ENCODE peak calls at places on chromosome 11, in six cellular contexts. One of them, this sample, is unnamed.

GRCh38 chr11:104841185-104841584 is 57.1 kb downstream of the CASP12 start:
- DNase-seq in HuH-7: no peak
- DNase-seq in midbrain: no peak
- DNase-seq in ELR: no peak
- DNase-seq in activated CD8-positive, alpha-beta T cell treated with anti-CD3 and anti-CD28 coated beads, Interleukin-2, amount 10 ng/mL, durations not matched to agents 7 days and 5 days: no peak
- DNase-seq in ecto neural progenitor cell: no peak
- DNase-seq in this sample: no peak

GRCh38 chr11:20162824-20163777 is 2.8 kb upstream of the DBX1 start:
- DNase-seq in ELR: peak
- DNase-seq in activated CD8-positive, alpha-beta T cell treated with anti-CD3 and anti-CD28 coated beads, Interleukin-2, amount 10 ng/mL, durations not matched to agents 7 days and 5 days: no peak
- DNase-seq in midbrain: no peak
- DNase-seq in HuH-7: no peak
- DNase-seq in ecto neural progenitor cell: peak
- DNase-seq in this sample: no peak

GRCh38 chr11:2812371-2812991 is 73.1 kb downstream of the CDKN1C start:
- DNase-seq in ecto neural progenitor cell: no peak
- DNase-seq in HuH-7: no peak
- DNase-seq in midbrain: no peak
- DNase-seq in activated CD8-positive, alpha-beta T cell treated with anti-CD3 and anti-CD28 coated beads, Interleukin-2, amount 10 ng/mL, durations not matched to agents 7 days and 5 days: no peak
- DNase-seq in ELR: no peak
- DNase-seq in this sample: no peak

GRCh38 chr11:60658409-60658808 is 41.0 kb upstream of the MS4A8 start:
- DNase-seq in midbrain: no peak
- DNase-seq in activated CD8-positive, alpha-beta T cell treated with anti-CD3 and anti-CD28 coated beads, Interleukin-2, amount 10 ng/mL, durations not matched to agents 7 days and 5 days: no peak
- DNase-seq in ecto neural progenitor cell: no peak
- DNase-seq in HuH-7: no peak
- DNase-seq in ELR: no peak
- DNase-seq in this sample: no peak

GRCh38 chr11:43518407-43519165 is 159.9 kb downstream of the TTC17 start:
- DNase-seq in ecto neural progenitor cell: no peak
- DNase-seq in activated CD8-positive, alpha-beta T cell treated with anti-CD3 and anti-CD28 coated beads, Interleukin-2, amount 10 ng/mL, durations not matched to agents 7 days and 5 days: no peak
- DNase-seq in ELR: peak
- DNase-seq in midbrain: no peak
- DNase-seq in HuH-7: no peak
- DNase-seq in this sample: no peak

GRCh38 chr11:328012-328411 is 7.4 kb upstream of the IFITM3 start:
- DNase-seq in ELR: no peak
- DNase-seq in midbrain: no peak
- DNase-seq in ecto neural progenitor cell: no peak
- DNase-seq in HuH-7: no peak
- DNase-seq in activated CD8-positive, alpha-beta T cell treated with anti-CD3 and anti-CD28 coated beads, Interleukin-2, amount 10 ng/mL, durations not matched to agents 7 days and 5 days: peak
- DNase-seq in this sample: no peak

GRCh38 chr11:118434553-118435232 is 1.6 kb upstream of the KMT2A start:
- DNase-seq in midbrain: peak
- DNase-seq in ecto neural progenitor cell: peak
- DNase-seq in HuH-7: peak
- DNase-seq in activated CD8-positive, alpha-beta T cell treated with anti-CD3 and anti-CD28 coated beads, Interleukin-2, amount 10 ng/mL, durations not matched to agents 7 days and 5 days: peak
- DNase-seq in ELR: peak
- DNase-seq in this sample: no peak

GRCh38 chr11:26953770-26954392 is 40.0 kb upstream of the FIBIN start:
- DNase-seq in midbrain: no peak
- DNase-seq in HuH-7: no peak
- DNase-seq in ecto neural progenitor cell: no peak
- DNase-seq in activated CD8-positive, alpha-beta T cell treated with anti-CD3 and anti-CD28 coated beads, Interleukin-2, amount 10 ng/mL, durations not matched to agents 7 days and 5 days: no peak
- DNase-seq in ELR: no peak
- DNase-seq in this sample: no peak

GRCh38 chr11:5624489-5625278 is at the start of gene TRIM34:
- DNase-seq in ecto neural progenitor cell: no peak
- DNase-seq in HuH-7: peak
- DNase-seq in activated CD8-positive, alpha-beta T cell treated with anti-CD3 and anti-CD28 coated beads, Interleukin-2, amount 10 ng/mL, durations not matched to agents 7 days and 5 days: peak
- DNase-seq in midbrain: peak
- DNase-seq in ELR: peak
- DNase-seq in this sample: peak

GRCh38 chr11:109043318-109043717 is 378.4 kb downstream of the DDX10 start:
- DNase-seq in HuH-7: no peak
- DNase-seq in ecto neural progenitor cell: no peak
- DNase-seq in ELR: no peak
- DNase-seq in midbrain: no peak
- DNase-seq in activated CD8-positive, alpha-beta T cell treated with anti-CD3 and anti-CD28 coated beads, Interleukin-2, amount 10 ng/mL, durations not matched to agents 7 days and 5 days: no peak
- DNase-seq in this sample: no peak

GRCh38 chr11:2328656-2329354 is 27.0 kb downstream of the TSPAN32 start:
- DNase-seq in ecto neural progenitor cell: no peak
- DNase-seq in ELR: no peak
- DNase-seq in activated CD8-positive, alpha-beta T cell treated with anti-CD3 and anti-CD28 coated beads, Interleukin-2, amount 10 ng/mL, durations not matched to agents 7 days and 5 days: no peak
- DNase-seq in HuH-7: no peak
- DNase-seq in midbrain: no peak
- DNase-seq in this sample: no peak